ENCODE peak calls at places on chromosomes 6 and 20, in six cellular contexts. H, Y, X, B, W and D are unnamed samples.

GRCh38 chr6:21479140-21479539 is 114.4 kb upstream of the SOX4 start:
- DNase-seq in H (no peak), Y (no peak), X (no peak), B (no peak), W (no peak), D (no peak)

GRCh38 chr6:11398451-11399326 is 138.9 kb upstream of the TMEM170B start:
- DNase-seq in H (no peak), Y (no peak), X (no peak), B (no peak), W (no peak), D (peak)

GRCh38 chr6:44237021-44237812 is 9.7 kb upstream of the HSP90AB1 start:
- DNase-seq in H (peak), Y (peak), X (peak), B (peak), W (peak), D (peak)

GRCh38 chr6:124783344-124783743 is 178.9 kb upstream of the RNF217 start:
- DNase-seq in H (no peak), Y (no peak), X (no peak), B (no peak), W (no peak), D (no peak)

GRCh38 chr6:116400376-116400775 is 29.6 kb downstream of the DSE start:
- DNase-seq in H (no peak), Y (no peak), X (no peak), B (no peak), W (no peak), D (no peak)

GRCh38 chr6:156658186-156658585 is 119.0 kb upstream of the ARID1B start:
- DNase-seq in H (no peak), Y (no peak), X (no peak), B (no peak), W (peak), D (no peak)

GRCh38 chr6:140879861-140880260 is 1252.9 kb upstream of the GJE1 start:
- DNase-seq in H (no peak), Y (no peak), X (no peak), B (no peak), W (no peak), D (peak)

GRCh38 chr6:7505196-7505699 is 36.2 kb upstream of the DSP start:
- DNase-seq in H (peak), Y (no peak), X (no peak), B (no peak), W (peak), D (peak)

GRCh38 chr6:112320561-112321300 is 26.4 kb upstream of the RFPL4B start:
- DNase-seq in H (no peak), Y (no peak), X (no peak), B (no peak), W (no peak), D (no peak)

GRCh38 chr6:105507811-105508210 is 104.9 kb upstream of the PREP start:
- DNase-seq in H (no peak), Y (no peak), X (no peak), B (no peak), W (no peak), D (no peak)

GRCh38 chr6:145018027-145018426 is 717.3 kb downstream of the EPM2A start:
- DNase-seq in H (peak), Y (no peak), X (no peak), B (no peak), W (no peak), D (no peak)

GRCh38 chr20:46984391-46984790 is 89.7 kb downstream of the EYA2 start:
- DNase-seq in H (no peak), Y (no peak), X (no peak), B (no peak), W (no peak), D (no peak)

GRCh38 chr6:102812242-102812641 is 1418.7 kb downstream of the GRIK2 start:
- DNase-seq in H (no peak), Y (no peak), X (no peak), B (no peak), W (no peak), D (peak)

GRCh38 chr20:50163570-50164317 is 10.2 kb upstream of the PEDS1 start:
- DNase-seq in H (no peak), Y (no peak), X (no peak), B (no peak), W (peak), D (no peak)